ENCODE peak calls at places on chromosomes 6 and 20, in six cellular contexts. I is lower lobe of right lung, D is MM.1S, E is adrenal gland, O is transverse colon, Y is lung. L is an unnamed sample. For H3K27me3, the result is how much of the 10 kb centered on the place peaks cover.

GRCh38 chr20:51492167-51493092 is 50.1 kb downstream of the NFATC2 start:
- DNase-seq in O (no peak), Y (peak), I (peak), E (peak), D (no peak), L (peak)

GRCh38 chr6:34284563-34285545 is 36.0 kb upstream of the SMIM29 start:
- DNase-seq in O (peak), Y (peak), D (no peak), I (peak), E (peak), L (peak)

GRCh38 chr20:55333798-55334197 is 671.5 kb downstream of the CBLN4 start:
- DNase-seq in I (no peak), Y (no peak), D (no peak), E (no peak), O (no peak), L (no peak)

GRCh38 chr6:27651371-27651732 is 178.4 kb upstream of the ZNF184 start:
- DNase-seq in Y (no peak), E (no peak), I (no peak), O (no peak), D (no peak), L (no peak)

GRCh38 chr6:41257369-41258195 is 28.9 kb downstream of the TREM1 start:
- DNase-seq in Y (no peak), I (no peak), E (peak), D (no peak), O (peak), L (no peak)

GRCh38 chr20:31607640-31608255 is 2.7 kb downstream of the ID1 start:
- DNase-seq in D (no peak), I (no peak), O (no peak), Y (no peak), E (no peak), L (no peak)

GRCh38 chr20:15854871-15855270 is 718.4 kb downstream of the KIF16B start:
- DNase-seq in Y (no peak), E (no peak), I (no peak), D (no peak), O (no peak), L (no peak)

GRCh38 chr6:125865015-125865414 is 74.3 kb downstream of the NCOA7 start:
- DNase-seq in E (no peak), O (no peak), I (no peak), D (no peak), Y (no peak), L (no peak)

GRCh38 chr20:9583151-9583550 is 68.8 kb downstream of the LAMP5 start:
- DNase-seq in O (no peak), I (no peak), E (no peak), D (no peak), Y (no peak), L (no peak)

GRCh38 chr20:23228912-23229311 is 121.7 kb upstream of the NXT1 start:
- DNase-seq in D (no peak), E (no peak), O (no peak), I (no peak), Y (no peak), L (no peak)

GRCh38 chr6:142695016-142695415 is 250.0 kb downstream of the HIVEP2 start:
- DNase-seq in D (no peak), E (no peak), I (no peak), O (no peak), Y (no peak), L (no peak)

DNA sequence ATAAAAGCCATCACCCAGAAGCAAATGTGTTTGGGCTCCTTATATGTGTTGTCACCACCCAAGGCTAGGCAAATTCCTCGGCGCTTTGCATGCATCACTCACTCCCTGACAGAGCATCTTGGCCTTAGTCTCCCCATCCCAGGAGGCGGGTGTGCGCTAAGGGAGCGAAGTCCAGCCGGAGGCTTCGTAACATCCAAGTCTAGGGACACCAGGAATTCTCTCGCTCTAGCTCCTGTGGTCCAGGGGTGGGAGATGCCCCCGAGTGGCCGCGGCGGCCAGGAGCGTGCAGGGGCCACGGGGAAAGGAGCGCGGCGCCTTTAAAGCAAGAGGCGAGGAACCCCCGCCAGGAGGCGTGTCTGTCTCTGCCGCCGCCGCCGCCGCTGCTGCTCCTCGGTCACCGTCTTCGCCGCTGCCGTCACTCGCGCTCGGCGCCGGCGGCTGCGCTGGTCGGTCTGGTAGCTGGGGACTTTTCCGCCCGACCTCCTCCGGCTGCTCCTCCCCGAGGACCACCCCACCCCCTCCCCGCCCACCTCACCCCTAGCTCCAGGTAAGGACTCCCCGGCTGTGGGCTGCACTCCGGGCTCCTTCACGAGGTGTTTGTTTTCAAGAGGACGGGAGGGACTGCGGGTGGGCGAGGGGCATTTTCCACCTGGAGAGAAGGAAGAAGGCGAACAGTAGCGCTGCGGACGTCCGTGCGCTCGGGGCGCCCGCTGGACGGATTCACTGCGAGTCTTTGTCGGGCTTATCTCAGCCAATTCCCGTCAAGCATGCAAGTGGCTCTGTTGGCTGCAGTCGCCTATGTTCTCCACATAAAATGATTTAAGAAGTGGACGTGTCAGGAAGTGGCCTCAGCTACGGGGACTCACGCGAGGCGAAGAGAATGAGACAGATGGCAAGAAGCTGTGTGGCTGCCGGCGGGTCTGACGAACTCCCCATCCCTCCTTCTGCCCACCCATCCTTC is at the start of gene GRIK2:
- DNase-seq in I (no peak), D (peak), Y (no peak), E (no peak), O (peak), L (no peak)
- H3K27me3 ChIP-seq in I (half or more), D (under half), Y (under half), E (under half), O (half or more), L (under half)

DNA sequence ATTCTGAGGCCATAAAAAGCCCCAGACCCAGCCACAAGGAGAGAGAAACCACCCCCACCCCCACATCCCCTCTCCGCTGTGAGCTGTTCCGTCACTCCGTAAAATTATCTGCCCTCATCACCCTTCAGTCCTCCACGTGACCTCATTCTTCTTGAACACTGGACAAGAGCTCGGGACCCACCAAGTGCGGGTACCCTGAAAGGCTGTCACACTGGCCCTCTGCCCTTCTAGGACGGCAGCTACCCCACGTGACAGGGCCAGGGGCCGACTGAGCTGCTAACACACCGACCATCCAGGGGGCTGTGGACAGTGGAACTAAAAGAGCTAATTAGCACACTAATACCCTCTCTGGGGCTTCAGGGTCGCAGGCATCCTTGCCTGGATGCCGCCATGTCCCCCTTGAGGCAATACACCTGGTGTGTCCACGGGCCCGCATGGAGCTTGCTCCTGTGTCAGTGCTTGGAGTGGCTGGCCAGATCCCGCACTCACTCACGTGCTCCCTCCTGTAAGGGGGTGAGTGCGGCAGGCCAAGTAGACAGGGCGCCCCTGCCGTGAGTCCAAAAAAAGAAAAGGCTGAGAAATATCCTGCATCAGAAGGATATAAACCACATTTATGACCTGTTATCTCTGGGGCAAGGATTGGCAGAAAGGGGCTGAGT is 29.2 kb upstream of the AHCY start:
- DNase-seq in D (no peak), I (no peak), E (no peak), Y (no peak), O (no peak), L (no peak)
- H3K27me3 ChIP-seq in D (under half), I (under half), E (under half), Y (under half), O (under half), L (under half)

GRCh38 chr6:36791553-36792171 is 47.6 kb downstream of the CPNE5 start:
- DNase-seq in O (no peak), I (no peak), Y (no peak), D (no peak), E (no peak), L (no peak)
- H3K27me3 ChIP-seq in O (under half), I (under half), Y (under half), D (under half), E (under half), L (under half)

GRCh38 chr20:46269372-46269771 is 38.9 kb downstream of the CDH22 start:
- DNase-seq in I (no peak), O (no peak), E (no peak), Y (no peak), D (no peak), L (no peak)

GRCh38 chr20:46268662-46269061 is 39.6 kb downstream of the CDH22 start:
- DNase-seq in I (no peak), O (no peak), E (no peak), D (no peak), Y (no peak), L (no peak)

GRCh38 chr20:46268131-46268611 is 40.1 kb downstream of the CDH22 start:
- DNase-seq in Y (no peak), D (no peak), I (no peak), E (no peak), O (no peak), L (no peak)

GRCh38 chr20:46265539-46265938 is 42.8 kb downstream of the CDH22 start:
- DNase-seq in Y (no peak), E (no peak), O (no peak), I (no peak), D (no peak), L (no peak)

DNA sequence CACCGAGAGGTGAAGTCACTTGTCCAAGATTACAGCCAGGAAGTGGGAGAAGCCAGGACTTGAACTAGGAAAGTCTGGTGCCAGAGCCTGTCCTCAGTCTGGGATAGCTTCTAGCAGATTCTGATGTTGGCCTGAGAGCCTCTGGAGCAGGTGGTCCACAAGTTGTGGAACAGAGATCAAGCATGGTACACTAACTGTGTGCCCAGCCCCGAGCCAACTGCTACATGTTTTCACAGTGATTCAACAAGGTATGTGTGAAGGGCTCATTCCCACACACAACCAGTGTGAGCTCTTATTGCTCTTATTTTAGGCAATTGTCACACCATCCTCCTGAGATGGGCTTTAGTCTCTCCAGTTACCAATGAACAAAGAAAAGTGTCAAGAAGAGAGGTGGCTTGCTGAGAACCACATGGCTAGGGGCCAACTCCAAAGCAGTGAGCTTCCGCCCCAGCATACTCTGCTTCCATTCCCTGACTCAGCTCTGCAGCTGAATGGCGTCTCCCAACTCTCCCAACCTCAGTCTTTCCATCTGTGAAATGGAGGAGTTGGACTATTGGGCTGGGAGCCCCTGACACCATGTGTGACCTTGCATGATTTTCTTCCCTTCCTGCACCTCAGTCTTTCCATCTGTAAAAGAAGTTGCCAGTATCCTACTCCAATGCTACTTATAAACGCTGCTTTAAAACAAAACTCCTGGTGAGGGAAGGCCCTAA is 41.0 kb downstream of the CDH22 start:
- DNase-seq in E (no peak), O (no peak), Y (no peak), D (no peak), I (no peak), L (no peak)
- H3K27me3 ChIP-seq in E (under half), O (half or more), Y (under half), D (half or more), I (half or more), L (half or more)

DNA sequence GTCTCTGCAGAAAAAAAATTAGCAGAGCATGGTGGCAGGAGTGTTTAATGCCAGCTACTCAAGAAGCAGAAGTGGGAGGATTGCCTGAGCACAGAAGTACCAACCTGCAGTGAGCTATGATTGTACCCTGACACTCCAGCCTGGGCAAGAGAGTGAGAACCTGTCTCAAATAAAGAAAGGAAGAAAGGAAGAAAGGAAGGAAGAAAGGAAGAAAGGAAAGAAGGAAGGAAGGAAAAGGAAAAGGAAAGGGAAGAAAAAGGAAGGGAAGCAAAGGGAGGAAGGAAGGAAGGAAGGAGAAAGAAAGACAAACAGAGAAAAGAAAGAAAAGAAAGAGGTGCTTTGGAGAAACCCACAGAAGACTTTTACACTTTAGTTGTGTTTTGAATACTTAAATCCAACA is 12.8 kb upstream of the PDCD2 start:
- DNase-seq in I (no peak), D (no peak), O (no peak), Y (no peak), E (no peak), L (no peak)
- H3K27me3 ChIP-seq in I (under half), D (under half), O (under half), Y (under half), E (under half), L (under half)

GRCh38 chr20:18057106-18057993 is at the start of gene OVOL2:
- DNase-seq in O (peak), Y (peak), D (peak), E (no peak), I (peak), L (no peak)
- H3K27me3 ChIP-seq in O (half or more), Y (under half), D (under half), E (half or more), I (half or more), L (under half)

DNA sequence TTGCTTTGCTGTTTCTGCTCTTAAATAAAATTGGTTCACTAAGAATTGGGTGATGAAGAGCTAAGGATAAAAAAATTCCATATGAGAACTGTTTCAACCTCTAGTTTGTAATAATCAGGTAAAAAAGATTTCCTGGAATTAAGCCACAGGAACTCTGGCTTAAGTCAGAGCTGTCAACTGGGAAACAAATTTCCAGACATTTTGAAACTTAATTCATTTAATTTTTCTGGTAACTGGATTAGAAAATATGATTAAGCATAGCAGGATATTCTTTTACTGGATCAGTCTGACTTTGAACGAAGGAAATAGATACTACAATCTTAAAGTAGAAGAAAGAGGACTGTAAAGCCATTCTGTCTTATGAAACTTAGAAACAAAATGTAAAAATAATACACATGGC is 1.3 kb upstream of the VIP start:
- DNase-seq in D (no peak), I (no peak), E (no peak), O (no peak), Y (no peak), L (no peak)
- H3K27me3 ChIP-seq in D (under half), I (under half), E (under half), O (under half), Y (under half), L (under half)

GRCh38 chr6:121344539-121344938 is 10.3 kb upstream of the TBC1D32 start:
- DNase-seq in D (no peak), Y (no peak), O (no peak), E (no peak), I (no peak), L (no peak)
- H3K27me3 ChIP-seq in D (under half), Y (under half), O (under half), E (under half), I (under half), L (under half)

DNA sequence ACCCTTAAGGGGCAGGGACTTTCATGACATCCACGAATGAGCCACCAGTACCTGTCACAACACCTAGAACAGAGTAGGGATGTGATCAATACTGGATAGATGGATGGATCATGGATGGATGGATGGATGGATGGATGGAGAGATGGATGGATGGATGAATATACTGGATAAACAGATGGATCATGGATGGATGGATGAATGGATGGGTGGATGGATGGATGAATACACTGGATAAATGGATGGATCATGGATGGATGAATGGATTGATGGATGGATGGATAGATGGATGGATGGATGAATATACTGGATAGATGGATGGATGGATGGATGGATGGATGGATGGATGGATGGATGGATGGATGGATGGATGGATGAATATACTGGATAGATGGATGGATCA is 73.0 kb downstream of the PKHD1 start:
- DNase-seq in Y (no peak), I (no peak), O (no peak), D (no peak), E (no peak), L (no peak)
- H3K27me3 ChIP-seq in Y (under half), I (under half), O (under half), D (under half), E (under half), L (under half)

L was measured in tibial artery.